ENCODE peak calls at places on chromosomes 5 and 9, in ten cellular contexts. J is H7, M is cardiac muscle cell, E is gastrocnemius medialis, P is HFF-Myc, W is prostate gland, C is NT2/D1, R is Karpas-422, Q is neuronal stem cell, H is A549. K is an unnamed sample.

GRCh38 chr5:870973-871372 is 20.2 kb upstream of the ZDHHC11 start:
- DNase-seq in J (no peak), M (no peak), E (no peak), P (no peak), W (no peak), C (no peak), R (no peak), Q (no peak), H (no peak), K (no peak)

GRCh38 chr5:103410174-103410573 is 151.6 kb downstream of the MACIR start:
- DNase-seq in J (no peak), M (no peak), E (no peak), P (no peak), W (no peak), C (no peak), R (peak), Q (no peak), H (no peak), K (no peak)

GRCh38 chr5:2751592-2752021 is at the start of gene IRX2:
- DNase-seq in J (peak), M (peak), E (no peak), P (peak), W (peak), C (peak), R (no peak), Q (peak), H (peak), K (peak)

GRCh38 chr5:146137967-146138403 is 32.6 kb upstream of the PLAC8L1 start:
- DNase-seq in J (no peak), M (peak), E (no peak), P (no peak), W (no peak), C (no peak), R (no peak), Q (no peak), H (peak), K (no peak)

GRCh38 chr5:146082798-146083197 is 22.6 kb downstream of the PLAC8L1 start:
- DNase-seq in J (no peak), M (no peak), E (no peak), P (no peak), W (no peak), C (no peak), R (no peak), Q (no peak), H (no peak), K (no peak)

GRCh38 chr5:55857247-55857640 is 6.1 kb downstream of the IL31RA start:
- DNase-seq in J (no peak), M (no peak), E (no peak), P (no peak), W (no peak), C (no peak), R (no peak), Q (no peak), H (no peak), K (no peak)

GRCh38 chr5:16901038-16901644 is 34.9 kb downstream of the MYO10 start:
- DNase-seq in J (peak), M (no peak), E (no peak), P (no peak), W (no peak), C (peak), R (no peak), Q (no peak), H (no peak), K (no peak)

GRCh38 chr9:97749928-97750327 is 52.8 kb upstream of the XPA start:
- DNase-seq in J (no peak), M (no peak), E (no peak), P (no peak), W (no peak), C (no peak), R (no peak), Q (no peak), H (peak), K (no peak)

GRCh38 chr9:130847306-130848217 is 12.5 kb downstream of the ABL1 start:
- DNase-seq in J (peak), M (peak), E (peak), P (peak), W (no peak), C (no peak), R (no peak), Q (no peak), H (peak), K (peak)

GRCh38 chr5:56481147-56481997 is 248.2 kb upstream of the ANKRD55 start:
- DNase-seq in J (peak), M (peak), E (peak), P (no peak), W (peak), C (no peak), R (peak), Q (peak), H (no peak), K (no peak)

GRCh38 chr5:2896371-2897275 is 145.1 kb upstream of the IRX2 start:
- DNase-seq in J (no peak), M (no peak), E (no peak), P (no peak), W (no peak), C (no peak), R (no peak), Q (no peak), H (no peak), K (no peak)

GRCh38 chr5:172418847-172419810 is 35.2 kb downstream of the SH3PXD2B start:
- DNase-seq in J (no peak), M (no peak), E (peak), P (no peak), W (no peak), C (no peak), R (no peak), Q (no peak), H (no peak), K (no peak)

GRCh38 chr9:124810513-124811355 is 33.8 kb downstream of the OLFML2A start:
- DNase-seq in J (peak), M (peak), E (no peak), P (no peak), W (no peak), C (peak), R (no peak), Q (peak), H (peak), K (no peak)

GRCh38 chr9:127658431-127658830 is 46.4 kb downstream of the STXBP1 start:
- DNase-seq in J (no peak), M (no peak), E (no peak), P (no peak), W (no peak), C (no peak), R (no peak), Q (no peak), H (no peak), K (no peak)

GRCh38 chr9:26947736-26948135 is 694 bp upstream of the PLAA start:
- DNase-seq in J (peak), M (no peak), E (no peak), P (no peak), W (no peak), C (no peak), R (no peak), Q (no peak), H (no peak), K (no peak)

GRCh38 chr5:145110826-145111225 is 724.3 kb downstream of the PRELID2 start:
- DNase-seq in J (no peak), M (no peak), E (no peak), P (no peak), W (no peak), C (no peak), R (no peak), Q (no peak), H (no peak), K (no peak)

GRCh38 chr9:28688172-28688571 is 1114.9 kb upstream of the C9orf72 start:
- DNase-seq in J (no peak), M (no peak), E (no peak), P (no peak), W (no peak), C (peak), R (no peak), Q (no peak), H (no peak), K (no peak)

GRCh38 chr9:136885950-136886578 is at the start of gene TRAF2:
- DNase-seq in J (peak), M (peak), E (peak), P (peak), W (peak), C (peak), R (peak), Q (peak), H (peak), K (peak)

GRCh38 chr9:13971910-13972655 is 341.9 kb downstream of the NFIB start:
- DNase-seq in J (no peak), M (peak), E (no peak), P (no peak), W (no peak), C (no peak), R (no peak), Q (no peak), H (no peak), K (no peak)

GRCh38 chr5:113520429-113520828 is 6.9 kb downstream of the YTHDC2 start:
- DNase-seq in J (no peak), M (no peak), E (no peak), P (no peak), W (no peak), C (no peak), R (no peak), Q (no peak), H (no peak), K (no peak)

GRCh38 chr5:21862986-21863385 is 990.2 kb downstream of the CDH12 start:
- DNase-seq in J (no peak), M (no peak), E (no peak), P (no peak), W (no peak), C (no peak), R (no peak), Q (no peak), H (no peak), K (no peak)

GRCh38 chr5:21858441-21858840 is 994.7 kb downstream of the CDH12 start:
- DNase-seq in J (no peak), M (no peak), E (no peak), P (no peak), W (no peak), C (no peak), R (no peak), Q (no peak), H (no peak), K (no peak)
- H3K4me3 ChIP-seq in J (no peak), M (no peak), E (no peak), P (no peak), W (no peak), C (no peak), R (no peak), Q (no peak), H (no peak), K (no peak)

GRCh38 chr5:112418412-112419049 is 546 bp downstream of the EPB41L4A start:
- DNase-seq in J (no peak), M (peak), E (no peak), P (no peak), W (no peak), C (no peak), R (no peak), Q (peak), H (no peak), K (no peak)
- H3K4me3 ChIP-seq in J (peak), M (peak), E (peak), P (no peak), W (peak), C (peak), R (no peak), Q (peak), H (peak), K (peak)

GRCh38 chr9:133535285-133535877 is 877 bp downstream of the ADAMTSL2 start:
- DNase-seq in J (peak), M (no peak), E (no peak), P (no peak), W (no peak), C (no peak), R (no peak), Q (no peak), H (no peak), K (no peak)
- H3K4me3 ChIP-seq in J (peak), M (peak), E (peak), P (no peak), W (no peak), C (peak), R (no peak), Q (no peak), H (no peak), K (no peak)

DNA sequence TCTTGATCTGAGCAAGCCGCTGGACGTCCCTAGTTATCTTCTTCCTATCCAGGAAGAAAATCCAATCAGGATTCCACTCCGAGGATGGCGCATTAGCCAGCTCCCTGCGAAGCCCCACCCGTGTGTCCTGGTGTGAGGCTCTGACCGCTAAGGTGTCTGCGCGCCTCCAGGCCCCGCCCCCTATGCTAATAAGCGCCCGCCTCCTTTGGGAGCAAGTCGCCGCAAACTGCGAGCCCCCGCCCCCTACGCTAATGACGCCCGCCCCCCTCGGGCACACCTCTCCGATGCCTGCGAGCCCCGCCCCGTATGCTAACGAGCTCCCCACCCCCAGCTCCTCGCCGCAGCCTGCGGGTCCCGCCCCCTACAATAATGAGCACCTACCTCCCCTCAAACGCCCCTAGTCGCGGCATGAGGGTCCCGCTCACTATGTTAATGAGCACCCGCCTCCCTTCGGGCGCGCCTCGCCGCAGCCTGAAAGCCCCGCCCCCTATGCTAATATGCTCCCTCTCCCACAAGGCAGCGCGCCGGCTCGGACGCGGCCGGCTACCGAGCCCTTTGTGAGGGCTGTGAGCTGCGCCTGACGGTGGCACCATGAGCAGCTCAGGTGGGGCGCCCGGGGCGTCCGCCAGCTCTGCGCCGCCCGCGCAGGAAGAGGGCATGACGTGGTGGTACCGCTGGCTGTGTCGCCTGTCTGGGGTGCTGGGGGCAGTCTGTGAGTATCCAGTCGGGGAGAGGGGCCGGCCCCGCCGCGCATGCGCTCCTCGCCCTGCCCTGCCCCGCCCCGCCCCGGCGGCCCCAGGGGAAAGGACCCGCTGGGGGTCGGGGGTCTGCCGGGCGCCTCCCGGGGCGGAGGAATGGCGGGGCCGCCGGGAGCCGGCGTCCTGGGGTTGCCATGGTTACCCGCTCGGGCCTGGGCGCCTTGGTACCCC is at the start of gene CACFD1:
- DNase-seq in J (peak), M (peak), E (peak), P (peak), W (peak), C (peak), R (peak), Q (peak), H (peak), K (peak)
- H3K4me3 ChIP-seq in J (peak), M (peak), E (peak), P (peak), W (peak), C (peak), R (peak), Q (peak), H (peak), K (peak)

DNA sequence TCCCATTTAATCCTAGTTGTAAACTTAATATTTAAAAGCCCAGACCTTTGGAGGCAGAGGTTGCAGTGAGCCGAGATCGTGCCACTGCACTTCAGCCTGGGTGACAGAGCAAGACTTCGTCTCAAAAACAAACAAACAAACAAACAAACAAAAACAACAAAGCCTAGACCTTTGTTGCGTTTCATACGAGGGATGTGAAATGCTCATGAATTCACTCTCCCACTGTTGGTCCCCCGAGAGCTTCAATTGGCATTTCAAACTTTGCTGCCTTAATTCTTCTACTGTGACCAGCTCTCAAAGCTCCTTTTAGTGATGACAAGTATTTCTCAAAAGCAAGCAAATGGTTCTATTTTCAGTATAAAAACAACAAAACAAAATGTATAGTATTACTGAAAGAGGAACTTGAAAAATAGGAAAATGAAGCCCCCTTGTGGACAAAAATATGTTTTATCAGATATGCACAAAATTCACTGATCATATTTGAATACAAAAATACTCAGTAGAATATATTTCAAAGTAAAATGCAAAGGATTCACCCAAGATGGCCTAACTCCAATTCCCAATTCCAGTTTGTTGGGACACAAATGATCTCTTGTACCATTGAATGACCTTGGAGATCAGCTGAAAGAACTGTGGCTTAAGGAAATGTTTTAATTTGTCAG is 140.4 kb downstream of the ESM1 start:
- DNase-seq in J (no peak), M (peak), E (no peak), P (peak), W (no peak), C (no peak), R (peak), Q (peak), H (peak), K (peak)
- H3K4me3 ChIP-seq in J (no peak), M (no peak), E (peak), P (no peak), W (no peak), C (no peak), R (no peak), Q (no peak), H (no peak), K (no peak)

GRCh38 chr5:123429993-123430392 is 6.8 kb upstream of the CEP120 start:
- DNase-seq in J (no peak), M (peak), E (no peak), P (no peak), W (no peak), C (no peak), R (peak), Q (no peak), H (peak), K (peak)
- H3K4me3 ChIP-seq in J (no peak), M (no peak), E (no peak), P (no peak), W (no peak), C (no peak), R (no peak), Q (no peak), H (no peak), K (no peak)

GRCh38 chr5:81422671-81423070 is 28.7 kb upstream of the ACOT12 start:
- DNase-seq in J (no peak), M (no peak), E (no peak), P (peak), W (no peak), C (no peak), R (no peak), Q (no peak), H (peak), K (peak)

GRCh38 chr5:81417052-81417451 is 23.1 kb upstream of the ACOT12 start:
- DNase-seq in J (no peak), M (no peak), E (no peak), P (no peak), W (no peak), C (no peak), R (no peak), Q (no peak), H (no peak), K (no peak)

GRCh38 chr5:81424728-81425127 is 30.8 kb upstream of the ACOT12 start:
- DNase-seq in J (no peak), M (peak), E (no peak), P (no peak), W (no peak), C (no peak), R (no peak), Q (no peak), H (no peak), K (no peak)

GRCh38 chr5:81425569-81425968 is 31.6 kb upstream of the ACOT12 start:
- DNase-seq in J (no peak), M (peak), E (no peak), P (no peak), W (no peak), C (no peak), R (peak), Q (peak), H (peak), K (peak)

DNA sequence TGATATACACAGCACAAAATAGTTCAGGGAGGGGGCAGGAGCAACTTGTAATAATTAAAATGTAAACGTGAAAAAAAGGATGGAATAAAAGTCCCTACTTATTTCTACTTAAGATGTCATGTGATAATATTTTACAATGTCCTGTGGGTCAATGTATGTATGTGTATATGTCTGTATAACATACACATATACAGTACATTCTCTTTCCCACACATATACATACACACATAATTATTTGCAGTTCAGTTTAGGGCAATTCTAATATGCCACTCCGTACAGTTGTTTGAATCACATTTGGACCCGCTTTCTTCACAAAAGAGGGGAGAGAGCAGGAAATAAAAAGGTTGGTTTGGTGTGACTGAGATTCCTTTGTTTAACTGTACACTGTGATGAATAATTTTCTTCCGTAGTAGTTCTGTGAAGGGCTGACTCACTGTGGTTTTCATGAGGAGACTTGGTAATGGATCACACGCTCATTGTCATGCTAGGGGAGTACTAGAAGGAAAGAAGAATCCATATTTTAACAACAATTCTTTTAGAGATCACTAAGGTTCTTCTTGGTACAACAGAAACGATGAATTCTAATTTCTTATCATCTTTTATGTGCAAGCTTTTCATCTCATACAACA is 26.2 kb upstream of the ACOT12 start:
- DNase-seq in J (no peak), M (peak), E (no peak), P (peak), W (no peak), C (no peak), R (no peak), Q (no peak), H (peak), K (peak)
- H3K4me3 ChIP-seq in J (no peak), M (no peak), E (no peak), P (no peak), W (no peak), C (no peak), R (no peak), Q (no peak), H (no peak), K (no peak)

DNA sequence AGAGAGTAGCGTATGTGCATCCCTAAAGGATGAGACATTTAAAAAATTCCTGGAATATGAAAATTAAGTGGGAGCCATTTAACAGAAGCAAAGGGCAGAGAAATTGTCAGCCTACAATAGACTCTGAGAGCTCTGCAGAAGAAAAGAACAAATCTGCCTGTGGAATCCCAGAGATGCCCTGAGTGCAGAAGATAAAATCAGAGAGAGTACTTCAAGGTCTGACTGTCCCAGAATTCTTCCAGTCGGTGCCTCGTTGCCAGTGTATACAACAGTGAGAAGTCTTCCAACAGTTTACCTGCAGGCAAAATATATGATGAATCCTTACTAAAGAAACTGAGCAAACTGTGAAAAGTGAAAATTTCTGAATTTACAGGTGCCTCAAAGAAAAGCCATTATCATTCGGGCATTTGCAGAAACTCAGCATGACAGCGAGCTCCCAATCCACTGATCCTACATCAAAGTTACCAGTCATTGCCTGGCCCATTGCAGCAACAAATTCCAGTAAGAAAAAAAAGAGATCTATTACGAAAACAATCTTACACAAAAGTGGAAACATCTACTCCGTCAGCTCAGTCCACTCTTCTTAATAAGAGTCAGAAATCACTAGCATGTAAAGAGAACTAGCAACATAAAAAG is 92.8 kb upstream of the VCAN start:
- DNase-seq in J (peak), M (no peak), E (no peak), P (no peak), W (no peak), C (no peak), R (no peak), Q (no peak), H (no peak), K (no peak)
- H3K4me3 ChIP-seq in J (no peak), M (no peak), E (no peak), P (no peak), W (no peak), C (no peak), R (no peak), Q (no peak), H (no peak), K (no peak)

K was measured in AG09309.